ENCODE peak calls at places on chromosomes 5 and 9, in nine cellular contexts. One of them, this sample, is unnamed.

GRCh38 chr9:110748251-110748893 is 79.8 kb downstream of the MUSK start:
- DNase-seq in endodermal cell: no peak
- DNase-seq in AG04450: no peak
- DNase-seq in neural progenitor cell: no peak
- DNase-seq in AG04449: no peak
- DNase-seq in fibroblast of pulmonary artery: no peak
- DNase-seq in endothelial cell: no peak
- DNase-seq in neural crest cell: no peak
- DNase-seq in right lobe of liver: no peak
- DNase-seq in this sample: no peak

GRCh38 chr9:81492710-81493447 is 196.5 kb downstream of the TLE1 start:
- DNase-seq in endodermal cell: no peak
- DNase-seq in AG04450: peak; percentile 98
- DNase-seq in neural progenitor cell: no peak
- DNase-seq in AG04449: peak; percentile 95
- DNase-seq in fibroblast of pulmonary artery: peak; percentile 93
- DNase-seq in endothelial cell: no peak
- DNase-seq in neural crest cell: no peak
- DNase-seq in right lobe of liver: no peak
- DNase-seq in this sample: no peak

GRCh38 chr9:94076557-94076956 is 7.7 kb upstream of the PTPDC1 start:
- DNase-seq in endodermal cell: no peak
- DNase-seq in AG04450: no peak
- DNase-seq in neural progenitor cell: no peak
- DNase-seq in AG04449: no peak
- DNase-seq in fibroblast of pulmonary artery: no peak
- DNase-seq in endothelial cell: no peak
- DNase-seq in neural crest cell: no peak
- DNase-seq in right lobe of liver: no peak
- DNase-seq in this sample: no peak

GRCh38 chr5:124764992-124765611 is 18.7 kb upstream of the ZNF608 start:
- DNase-seq in endodermal cell: no peak
- DNase-seq in AG04450: no peak
- DNase-seq in neural progenitor cell: no peak
- DNase-seq in AG04449: no peak
- DNase-seq in fibroblast of pulmonary artery: no peak
- DNase-seq in endothelial cell: no peak
- DNase-seq in neural crest cell: no peak
- DNase-seq in right lobe of liver: no peak
- DNase-seq in this sample: no peak

GRCh38 chr9:124788542-124789217 is 11.7 kb downstream of the OLFML2A start:
- DNase-seq in endodermal cell: peak; percentile 37
- DNase-seq in AG04450: no peak
- DNase-seq in neural progenitor cell: no peak
- DNase-seq in AG04449: no peak
- DNase-seq in fibroblast of pulmonary artery: no peak
- DNase-seq in endothelial cell: no peak
- DNase-seq in neural crest cell: no peak
- DNase-seq in right lobe of liver: no peak
- DNase-seq in this sample: no peak

GRCh38 chr9:93315118-93315517 is 131.2 kb downstream of the WNK2 start:
- DNase-seq in endodermal cell: no peak
- DNase-seq in AG04450: no peak
- DNase-seq in neural progenitor cell: no peak
- DNase-seq in AG04449: no peak
- DNase-seq in fibroblast of pulmonary artery: no peak
- DNase-seq in endothelial cell: no peak
- DNase-seq in neural crest cell: no peak
- DNase-seq in right lobe of liver: no peak
- DNase-seq in this sample: peak; percentile 37

GRCh38 chr5:83377131-83377865 is 94.2 kb upstream of the VCAN start:
- DNase-seq in endodermal cell: no peak
- DNase-seq in AG04450: peak; percentile 59
- DNase-seq in neural progenitor cell: no peak
- DNase-seq in AG04449: no peak
- DNase-seq in fibroblast of pulmonary artery: peak; percentile 73
- DNase-seq in endothelial cell: no peak
- DNase-seq in neural crest cell: no peak
- DNase-seq in right lobe of liver: no peak
- DNase-seq in this sample: no peak

GRCh38 chr5:88085462-88085861 is 183.2 kb downstream of the TMEM161B start:
- DNase-seq in endodermal cell: no peak
- DNase-seq in AG04450: no peak
- DNase-seq in neural progenitor cell: no peak
- DNase-seq in AG04449: no peak
- DNase-seq in fibroblast of pulmonary artery: no peak
- DNase-seq in endothelial cell: no peak
- DNase-seq in neural crest cell: no peak
- DNase-seq in right lobe of liver: no peak
- DNase-seq in this sample: no peak

GRCh38 chr9:109975574-109976327 is 195.8 kb downstream of the PALM2AKAP2 start:
- DNase-seq in endodermal cell: peak; percentile 6
- DNase-seq in AG04450: peak; percentile 50
- DNase-seq in neural progenitor cell: no peak
- DNase-seq in AG04449: peak; percentile 73
- DNase-seq in fibroblast of pulmonary artery: peak; percentile 42
- DNase-seq in endothelial cell: no peak
- DNase-seq in neural crest cell: no peak
- DNase-seq in right lobe of liver: no peak
- DNase-seq in this sample: no peak

GRCh38 chr9:3240651-3241268 is 285.0 kb downstream of the RFX3 start:
- DNase-seq in endodermal cell: peak; percentile 90
- DNase-seq in AG04450: no peak
- DNase-seq in neural progenitor cell: peak; percentile 73
- DNase-seq in AG04449: no peak
- DNase-seq in fibroblast of pulmonary artery: peak; percentile 82
- DNase-seq in endothelial cell: peak; percentile 53
- DNase-seq in neural crest cell: peak; percentile 51
- DNase-seq in right lobe of liver: peak; percentile 74
- DNase-seq in this sample: no peak

GRCh38 chr5:73303139-73304079 is 130.4 kb downstream of the TMEM174 start:
- DNase-seq in endodermal cell: peak; percentile 94
- DNase-seq in AG04450: no peak
- DNase-seq in neural progenitor cell: peak; percentile 76
- DNase-seq in AG04449: no peak
- DNase-seq in fibroblast of pulmonary artery: no peak
- DNase-seq in endothelial cell: peak; percentile 61
- DNase-seq in neural crest cell: no peak
- DNase-seq in right lobe of liver: no peak
- DNase-seq in this sample: no peak

DNA sequence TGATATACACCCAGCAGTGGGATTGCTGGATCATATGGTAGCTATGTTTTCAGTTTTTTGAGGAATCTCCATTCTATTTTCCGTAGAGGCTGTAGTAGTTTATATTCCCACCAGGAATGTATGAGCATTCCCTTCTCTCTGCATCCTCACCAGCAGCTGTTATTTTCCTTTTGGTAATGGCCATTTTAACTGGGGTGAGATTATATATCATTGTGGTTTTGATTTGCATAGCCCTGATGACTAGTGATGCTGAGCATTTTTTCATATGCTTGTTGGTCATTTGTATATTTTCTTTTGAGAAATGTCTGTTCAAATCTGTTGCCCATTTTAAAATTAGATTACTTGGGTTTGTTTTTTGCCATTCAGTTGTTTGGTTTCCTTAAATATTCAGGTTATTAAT is 11.2 kb upstream of the PPIC start:
- DNase-seq in endodermal cell: no peak
- DNase-seq in AG04450: no peak
- DNase-seq in neural progenitor cell: no peak
- DNase-seq in AG04449: no peak
- DNase-seq in fibroblast of pulmonary artery: no peak
- DNase-seq in endothelial cell: no peak
- DNase-seq in neural crest cell: no peak
- DNase-seq in right lobe of liver: no peak
- DNase-seq in this sample: no peak
- TF ChIP-seq CTCF in endodermal cell: no peak
- TF ChIP-seq CTCF in AG04450: no peak
- TF ChIP-seq CTCF in neural progenitor cell: no peak
- TF ChIP-seq CTCF in AG04449: no peak
- TF ChIP-seq CTCF in fibroblast of pulmonary artery: no peak
- TF ChIP-seq CTCF in endothelial cell: no peak
- TF ChIP-seq CTCF in neural crest cell: no peak
- TF ChIP-seq CTCF in right lobe of liver: no peak
- TF ChIP-seq CTCF in this sample: no peak

DNA sequence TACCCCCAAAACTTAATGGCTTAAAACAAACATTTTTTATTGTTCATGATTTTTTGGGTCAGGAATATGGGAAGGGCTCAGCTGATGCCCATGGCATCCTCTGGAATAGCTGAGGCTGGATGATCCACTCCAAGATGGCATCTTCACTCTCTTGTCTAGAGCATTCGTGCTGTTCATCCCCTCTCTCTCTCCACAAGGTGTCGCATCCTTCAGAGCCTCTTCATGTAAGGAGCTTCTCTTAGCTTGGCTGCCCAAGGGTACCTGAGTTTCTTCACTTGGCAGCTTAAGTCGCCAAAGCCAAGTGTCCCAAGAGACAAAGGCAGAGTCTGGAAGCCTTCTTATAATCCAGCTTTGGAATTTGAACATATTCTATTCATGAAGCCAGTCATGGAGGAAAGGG is 294.7 kb downstream of the CHSY3 start:
- DNase-seq in endodermal cell: peak; percentile 74
- DNase-seq in AG04450: peak; percentile 1
- DNase-seq in neural progenitor cell: peak; percentile 57
- DNase-seq in AG04449: no peak
- DNase-seq in fibroblast of pulmonary artery: peak; percentile 63
- DNase-seq in endothelial cell: no peak
- DNase-seq in neural crest cell: no peak
- DNase-seq in right lobe of liver: no peak
- DNase-seq in this sample: no peak
- TF ChIP-seq CTCF in endodermal cell: peak; percentile 80
- TF ChIP-seq CTCF in AG04450: peak; percentile 47
- TF ChIP-seq CTCF in neural progenitor cell: peak; percentile 52
- TF ChIP-seq CTCF in AG04449: peak; percentile 26
- TF ChIP-seq CTCF in fibroblast of pulmonary artery: peak; percentile 50
- TF ChIP-seq CTCF in endothelial cell: no peak
- TF ChIP-seq CTCF in neural crest cell: peak; percentile 46
- TF ChIP-seq CTCF in right lobe of liver: no peak
- TF ChIP-seq CTCF in this sample: no peak

GRCh38 chr5:160462167-160462566 is 40.5 kb downstream of the PTTG1 start:
- DNase-seq in endodermal cell: no peak
- DNase-seq in AG04450: no peak
- DNase-seq in neural progenitor cell: no peak
- DNase-seq in AG04449: no peak
- DNase-seq in fibroblast of pulmonary artery: no peak
- DNase-seq in endothelial cell: no peak
- DNase-seq in neural crest cell: no peak
- DNase-seq in right lobe of liver: no peak
- DNase-seq in this sample: no peak

GRCh38 chr5:160461378-160461777 is 39.7 kb downstream of the PTTG1 start:
- DNase-seq in endodermal cell: no peak
- DNase-seq in AG04450: no peak
- DNase-seq in neural progenitor cell: no peak
- DNase-seq in AG04449: no peak
- DNase-seq in fibroblast of pulmonary artery: no peak
- DNase-seq in endothelial cell: no peak
- DNase-seq in neural crest cell: no peak
- DNase-seq in right lobe of liver: no peak
- DNase-seq in this sample: no peak

GRCh38 chr5:160458971-160459800 is 37.5 kb downstream of the PTTG1 start:
- DNase-seq in endodermal cell: no peak
- DNase-seq in AG04450: no peak
- DNase-seq in neural progenitor cell: no peak
- DNase-seq in AG04449: no peak
- DNase-seq in fibroblast of pulmonary artery: no peak
- DNase-seq in endothelial cell: no peak
- DNase-seq in neural crest cell: no peak
- DNase-seq in right lobe of liver: no peak
- DNase-seq in this sample: no peak

GRCh38 chr5:160463227-160463626 is 41.6 kb downstream of the PTTG1 start:
- DNase-seq in endodermal cell: no peak
- DNase-seq in AG04450: no peak
- DNase-seq in neural progenitor cell: no peak
- DNase-seq in AG04449: no peak
- DNase-seq in fibroblast of pulmonary artery: no peak
- DNase-seq in endothelial cell: no peak
- DNase-seq in neural crest cell: no peak
- DNase-seq in right lobe of liver: no peak
- DNase-seq in this sample: no peak

DNA sequence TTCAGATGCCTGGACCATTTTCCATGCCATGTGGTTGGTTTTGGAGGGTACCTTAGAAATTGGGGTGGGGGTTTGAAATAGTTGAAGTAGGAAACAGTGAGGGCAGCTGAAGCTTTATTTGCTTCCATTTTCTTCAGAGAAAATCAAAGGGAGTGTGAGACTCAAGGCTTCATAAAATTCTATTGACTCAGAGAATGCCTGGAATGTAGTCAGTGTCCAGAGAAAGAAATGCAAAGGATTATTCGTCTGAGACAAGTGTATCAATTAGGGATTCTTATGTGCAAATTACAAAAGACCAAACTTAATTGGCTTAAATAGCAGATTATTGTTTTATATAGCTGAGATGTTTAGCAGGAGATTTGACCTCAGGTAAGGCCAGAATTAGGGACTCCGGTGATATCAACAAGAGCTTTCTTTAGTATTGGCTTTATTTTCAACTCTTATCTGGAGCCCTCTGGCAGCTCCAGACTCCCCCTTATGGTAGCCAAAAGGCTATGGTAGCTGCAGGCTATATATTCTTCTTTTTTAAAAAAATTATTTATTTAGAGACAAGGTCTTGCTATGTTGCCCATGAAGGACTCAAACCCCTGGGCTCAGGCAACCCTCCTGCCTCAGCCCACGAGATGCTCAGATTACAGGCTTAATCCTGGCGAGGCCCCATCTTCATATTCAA is 38.9 kb downstream of the PTTG1 start:
- DNase-seq in endodermal cell: no peak
- DNase-seq in AG04450: no peak
- DNase-seq in neural progenitor cell: no peak
- DNase-seq in AG04449: no peak
- DNase-seq in fibroblast of pulmonary artery: no peak
- DNase-seq in endothelial cell: no peak
- DNase-seq in neural crest cell: no peak
- DNase-seq in right lobe of liver: no peak
- DNase-seq in this sample: no peak
- TF ChIP-seq CTCF in endodermal cell: peak; percentile 47
- TF ChIP-seq CTCF in AG04450: peak; percentile 47
- TF ChIP-seq CTCF in neural progenitor cell: no peak
- TF ChIP-seq CTCF in AG04449: no peak
- TF ChIP-seq CTCF in fibroblast of pulmonary artery: peak; percentile 32
- TF ChIP-seq CTCF in endothelial cell: no peak
- TF ChIP-seq CTCF in neural crest cell: no peak
- TF ChIP-seq CTCF in right lobe of liver: no peak
- TF ChIP-seq CTCF in this sample: no peak

GRCh38 chr5:5100635-5101034 is 39.5 kb upstream of the ADAMTS16 start:
- DNase-seq in endodermal cell: no peak
- DNase-seq in AG04450: no peak
- DNase-seq in neural progenitor cell: no peak
- DNase-seq in AG04449: no peak
- DNase-seq in fibroblast of pulmonary artery: no peak
- DNase-seq in endothelial cell: no peak
- DNase-seq in neural crest cell: no peak
- DNase-seq in right lobe of liver: no peak
- DNase-seq in this sample: no peak
- TF ChIP-seq CTCF in endodermal cell: no peak
- TF ChIP-seq CTCF in AG04450: no peak
- TF ChIP-seq CTCF in neural progenitor cell: no peak
- TF ChIP-seq CTCF in AG04449: no peak
- TF ChIP-seq CTCF in fibroblast of pulmonary artery: no peak
- TF ChIP-seq CTCF in endothelial cell: no peak
- TF ChIP-seq CTCF in neural crest cell: no peak
- TF ChIP-seq CTCF in right lobe of liver: no peak
- TF ChIP-seq CTCF in this sample: no peak

This sample was measured in lower leg skin.